ENCODE peak calls at places on chromosome 18, in six cellular contexts. One of them, this sample, is unnamed.

GRCh38 chr18:2306641-2307040 is 264.7 kb downstream of the METTL4 start:
- DNase-seq in GM03348: no peak
- DNase-seq in skeletal muscle cell: no peak
- DNase-seq in NCI-H510A: no peak
- DNase-seq in NCI-H774: no peak
- DNase-seq in ACHN: no peak
- DNase-seq in this sample: no peak

GRCh38 chr18:8895987-8896619 is 190.7 kb downstream of the MTCL1 start:
- DNase-seq in GM03348: peak
- DNase-seq in skeletal muscle cell: peak
- DNase-seq in NCI-H510A: no peak
- DNase-seq in NCI-H774: no peak
- DNase-seq in ACHN: peak
- DNase-seq in this sample: no peak

GRCh38 chr18:43507842-43508481 is 230.7 kb upstream of the SYT4 start:
- DNase-seq in GM03348: no peak
- DNase-seq in skeletal muscle cell: no peak
- DNase-seq in NCI-H510A: no peak
- DNase-seq in NCI-H774: no peak
- DNase-seq in ACHN: no peak
- DNase-seq in this sample: no peak

GRCh38 chr18:55501594-55502345 is 86.2 kb downstream of the TCF4 start:
- DNase-seq in GM03348: no peak
- DNase-seq in skeletal muscle cell: no peak
- DNase-seq in NCI-H510A: no peak
- DNase-seq in NCI-H774: no peak
- DNase-seq in ACHN: no peak
- DNase-seq in this sample: peak

GRCh38 chr18:55737781-55738468 is 149.9 kb upstream of the TCF4 start:
- DNase-seq in GM03348: no peak
- DNase-seq in skeletal muscle cell: no peak
- DNase-seq in NCI-H510A: no peak
- DNase-seq in NCI-H774: no peak
- DNase-seq in ACHN: no peak
- DNase-seq in this sample: no peak

GRCh38 chr18:49257609-49258008 is 202.8 kb downstream of the DYM start:
- DNase-seq in GM03348: no peak
- DNase-seq in skeletal muscle cell: no peak
- DNase-seq in NCI-H510A: no peak
- DNase-seq in NCI-H774: no peak
- DNase-seq in ACHN: no peak
- DNase-seq in this sample: no peak

GRCh38 chr18:23703057-23703986 is 14.1 kb downstream of the LAMA3 start:
- DNase-seq in GM03348: peak
- DNase-seq in skeletal muscle cell: peak
- DNase-seq in NCI-H510A: peak
- DNase-seq in NCI-H774: peak
- DNase-seq in ACHN: peak
- DNase-seq in this sample: peak

GRCh38 chr18:62324917-62325805 is at the start of gene TNFRSF11A:
- DNase-seq in GM03348: peak
- DNase-seq in skeletal muscle cell: no peak
- DNase-seq in NCI-H510A: peak
- DNase-seq in NCI-H774: peak
- DNase-seq in ACHN: peak
- DNase-seq in this sample: peak

GRCh38 chr18:59717291-59717690 is 20.1 kb upstream of the CCBE1 start:
- DNase-seq in GM03348: no peak
- DNase-seq in skeletal muscle cell: no peak
- DNase-seq in NCI-H510A: no peak
- DNase-seq in NCI-H774: no peak
- DNase-seq in ACHN: no peak
- DNase-seq in this sample: no peak

GRCh38 chr18:56702946-56703345 is 51.8 kb downstream of the WDR7 start:
- DNase-seq in GM03348: peak
- DNase-seq in skeletal muscle cell: no peak
- DNase-seq in NCI-H510A: peak
- DNase-seq in NCI-H774: peak
- DNase-seq in ACHN: peak
- DNase-seq in this sample: peak

GRCh38 chr18:51668101-51668500 is 470.6 kb upstream of the MEX3C start:
- DNase-seq in GM03348: peak
- DNase-seq in skeletal muscle cell: no peak
- DNase-seq in NCI-H510A: peak
- DNase-seq in NCI-H774: peak
- DNase-seq in ACHN: peak
- DNase-seq in this sample: peak

GRCh38 chr18:48137354-48138208 is 207.1 kb upstream of the SMAD2 start:
- DNase-seq in GM03348: no peak
- DNase-seq in skeletal muscle cell: no peak
- DNase-seq in NCI-H510A: no peak
- DNase-seq in NCI-H774: no peak
- DNase-seq in ACHN: no peak
- DNase-seq in this sample: no peak

GRCh38 chr18:45920367-45920766 is 46.8 kb downstream of the EPG5 start:
- DNase-seq in GM03348: peak
- DNase-seq in skeletal muscle cell: peak
- DNase-seq in NCI-H510A: peak
- DNase-seq in NCI-H774: peak
- DNase-seq in ACHN: peak
- DNase-seq in this sample: peak

GRCh38 chr18:21179590-21180220 is 62.3 kb upstream of the GREB1L start:
- DNase-seq in GM03348: peak
- DNase-seq in skeletal muscle cell: peak
- DNase-seq in NCI-H510A: no peak
- DNase-seq in NCI-H774: peak
- DNase-seq in ACHN: peak
- DNase-seq in this sample: peak

GRCh38 chr18:62368100-62368499 is 43.0 kb downstream of the TNFRSF11A start:
- DNase-seq in GM03348: no peak
- DNase-seq in skeletal muscle cell: no peak
- DNase-seq in NCI-H510A: no peak
- DNase-seq in NCI-H774: no peak
- DNase-seq in ACHN: no peak
- DNase-seq in this sample: no peak

GRCh38 chr18:78986018-78986481 is 6.4 kb downstream of the SALL3 start:
- DNase-seq in GM03348: no peak
- DNase-seq in skeletal muscle cell: no peak
- DNase-seq in NCI-H510A: peak
- DNase-seq in NCI-H774: no peak
- DNase-seq in ACHN: no peak
- DNase-seq in this sample: peak

GRCh38 chr18:50285631-50286321 is 1.7 kb downstream of the CXXC1 start:
- DNase-seq in GM03348: no peak
- DNase-seq in skeletal muscle cell: no peak
- DNase-seq in NCI-H510A: no peak
- DNase-seq in NCI-H774: no peak
- DNase-seq in ACHN: no peak
- DNase-seq in this sample: no peak

GRCh38 chr18:4352746-4353522 is 102.2 kb downstream of the DLGAP1 start:
- DNase-seq in GM03348: no peak
- DNase-seq in skeletal muscle cell: no peak
- DNase-seq in NCI-H510A: no peak
- DNase-seq in NCI-H774: no peak
- DNase-seq in ACHN: no peak
- DNase-seq in this sample: no peak

GRCh38 chr18:73688851-73689659 is 458.6 kb downstream of the FBXO15 start:
- DNase-seq in GM03348: peak
- DNase-seq in skeletal muscle cell: peak
- DNase-seq in NCI-H510A: no peak
- DNase-seq in NCI-H774: no peak
- DNase-seq in ACHN: no peak
- DNase-seq in this sample: no peak

GRCh38 chr18:49447810-49448745 is 12.4 kb downstream of the DYM start:
- DNase-seq in GM03348: no peak
- DNase-seq in skeletal muscle cell: no peak
- DNase-seq in NCI-H510A: no peak
- DNase-seq in NCI-H774: peak
- DNase-seq in ACHN: peak
- DNase-seq in this sample: peak

GRCh38 chr18:8890957-8891464 is 185.7 kb downstream of the MTCL1 start:
- DNase-seq in GM03348: peak
- DNase-seq in skeletal muscle cell: peak
- DNase-seq in NCI-H510A: no peak
- DNase-seq in NCI-H774: no peak
- DNase-seq in ACHN: peak
- DNase-seq in this sample: peak

GRCh38 chr18:65725421-65726050 is 25.3 kb upstream of the CDH7 start:
- DNase-seq in GM03348: no peak
- DNase-seq in skeletal muscle cell: no peak
- DNase-seq in NCI-H510A: peak
- DNase-seq in NCI-H774: no peak
- DNase-seq in ACHN: peak
- DNase-seq in this sample: peak

GRCh38 chr18:76256897-76257500 is 238.0 kb downstream of the ZNF516 start:
- DNase-seq in GM03348: peak
- DNase-seq in skeletal muscle cell: peak
- DNase-seq in NCI-H510A: peak
- DNase-seq in NCI-H774: peak
- DNase-seq in ACHN: peak
- DNase-seq in this sample: peak

GRCh38 chr18:2414235-2414634 is 157.1 kb downstream of the METTL4 start:
- DNase-seq in GM03348: no peak
- DNase-seq in skeletal muscle cell: no peak
- DNase-seq in NCI-H510A: no peak
- DNase-seq in NCI-H774: no peak
- DNase-seq in ACHN: no peak
- DNase-seq in this sample: no peak

GRCh38 chr18:80154293-80154692 is 45.2 kb downstream of the ADNP2 start:
- DNase-seq in GM03348: peak
- DNase-seq in skeletal muscle cell: no peak
- DNase-seq in NCI-H510A: no peak
- DNase-seq in NCI-H774: no peak
- DNase-seq in ACHN: peak
- DNase-seq in this sample: peak

GRCh38 chr18:50734342-50734741 is 85.5 kb downstream of the MRO start:
- DNase-seq in GM03348: no peak
- DNase-seq in skeletal muscle cell: no peak
- DNase-seq in NCI-H510A: no peak
- DNase-seq in NCI-H774: no peak
- DNase-seq in ACHN: no peak
- DNase-seq in this sample: peak

This sample was measured in NCI-H146.